ENCODE peak calls at places on chromosomes 5 and 9, in four cellular contexts. U, B, M and O are unnamed samples.

GRCh38 chr5:172173771-172174170 is 14.3 kb downstream of the STK10 start:
- DNase-seq in U (no peak), B (peak), M (peak), O (no peak)

GRCh38 chr5:61613679-61614078 is 281.6 kb downstream of the ZSWIM6 start:
- DNase-seq in U (no peak), B (no peak), M (no peak), O (no peak)

GRCh38 chr5:79938468-79938867 is 52.6 kb downstream of the MTX3 start:
- DNase-seq in U (no peak), B (no peak), M (no peak), O (no peak)

GRCh38 chr5:2579126-2579525 is 172.4 kb downstream of the IRX2 start:
- DNase-seq in U (no peak), B (no peak), M (no peak), O (no peak)

GRCh38 chr9:89529243-89530030 is 31.5 kb upstream of the SEMA4D start:
- DNase-seq in U (no peak), B (no peak), M (no peak), O (no peak)

GRCh38 chr9:123616707-123617106 is 260.7 kb downstream of the CRB2 start:
- DNase-seq in U (no peak), B (no peak), M (no peak), O (no peak)

GRCh38 chr9:77486968-77487367 is 161.2 kb downstream of the GNA14 start:
- DNase-seq in U (no peak), B (no peak), M (no peak), O (no peak)

GRCh38 chr5:52692039-52692438 is 95.7 kb upstream of the ITGA1 start:
- DNase-seq in U (no peak), B (no peak), M (no peak), O (no peak)

DNA sequence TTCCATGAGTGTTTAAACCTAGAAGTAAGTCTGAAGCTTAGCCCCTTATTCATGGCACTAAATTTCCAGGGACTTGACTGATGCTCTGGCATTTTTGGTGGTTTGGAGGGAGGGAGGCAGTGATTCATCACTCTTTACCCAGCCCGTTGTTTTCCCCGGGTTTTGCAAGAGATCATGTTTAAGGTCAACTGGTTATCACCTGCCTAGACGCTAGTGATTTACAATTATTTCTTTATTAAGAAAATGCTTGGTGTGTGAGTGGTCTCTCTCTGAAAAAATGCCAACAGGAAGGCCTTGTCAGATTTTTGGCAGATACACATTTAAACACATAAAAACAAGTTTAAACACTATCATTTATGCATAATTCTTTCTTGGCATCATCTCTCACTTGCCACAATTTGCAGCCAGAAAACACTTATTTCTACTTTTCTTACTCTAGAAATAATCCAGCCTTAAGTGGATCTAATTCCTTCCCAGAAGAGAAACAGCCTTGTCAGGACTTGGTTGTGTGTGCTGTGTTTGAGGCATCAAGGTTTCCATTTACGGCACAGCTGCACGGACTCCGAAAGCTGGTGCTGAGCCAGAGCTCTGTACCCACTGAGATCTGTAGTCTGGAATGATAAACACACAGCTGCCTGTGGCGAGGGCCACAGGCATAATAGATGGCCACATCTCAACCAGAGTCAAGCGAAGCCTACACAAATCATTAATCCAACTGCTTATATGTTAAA is 738.0 kb upstream of the ZNF608 start:
- DNase-seq in U (peak), B (no peak), M (no peak), O (peak)
- H3K27ac ChIP-seq in U (peak), B (no peak), M (no peak), O (peak)

GRCh38 chr5:58127132-58127485 is 332.8 kb downstream of the PLK2 start:
- DNase-seq in U (no peak), B (no peak), M (no peak), O (no peak)
- H3K27ac ChIP-seq in U (peak), B (no peak), M (no peak), O (no peak)

DNA sequence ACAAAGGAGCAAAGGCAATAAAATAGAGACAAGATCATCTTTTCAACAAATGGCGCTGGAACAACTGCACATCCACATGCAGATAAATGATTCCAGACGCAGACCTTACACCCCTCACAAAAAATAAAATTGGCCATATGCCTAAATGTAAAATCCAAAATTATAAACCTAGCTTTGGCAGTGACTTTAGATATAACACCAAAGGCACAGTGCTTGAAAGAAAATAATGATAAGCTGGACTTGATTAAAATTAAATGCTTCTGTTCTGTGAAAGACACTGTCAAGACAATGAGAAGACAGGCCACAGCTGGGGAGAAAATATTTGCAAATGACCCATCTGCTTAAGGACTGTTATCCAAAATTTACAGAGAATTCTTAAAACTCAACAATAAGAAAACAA is 10.0 kb downstream of the WNK2 start:
- DNase-seq in U (no peak), B (no peak), M (no peak), O (no peak)
- H3K27ac ChIP-seq in U (no peak), B (no peak), M (no peak), O (no peak)

DNA sequence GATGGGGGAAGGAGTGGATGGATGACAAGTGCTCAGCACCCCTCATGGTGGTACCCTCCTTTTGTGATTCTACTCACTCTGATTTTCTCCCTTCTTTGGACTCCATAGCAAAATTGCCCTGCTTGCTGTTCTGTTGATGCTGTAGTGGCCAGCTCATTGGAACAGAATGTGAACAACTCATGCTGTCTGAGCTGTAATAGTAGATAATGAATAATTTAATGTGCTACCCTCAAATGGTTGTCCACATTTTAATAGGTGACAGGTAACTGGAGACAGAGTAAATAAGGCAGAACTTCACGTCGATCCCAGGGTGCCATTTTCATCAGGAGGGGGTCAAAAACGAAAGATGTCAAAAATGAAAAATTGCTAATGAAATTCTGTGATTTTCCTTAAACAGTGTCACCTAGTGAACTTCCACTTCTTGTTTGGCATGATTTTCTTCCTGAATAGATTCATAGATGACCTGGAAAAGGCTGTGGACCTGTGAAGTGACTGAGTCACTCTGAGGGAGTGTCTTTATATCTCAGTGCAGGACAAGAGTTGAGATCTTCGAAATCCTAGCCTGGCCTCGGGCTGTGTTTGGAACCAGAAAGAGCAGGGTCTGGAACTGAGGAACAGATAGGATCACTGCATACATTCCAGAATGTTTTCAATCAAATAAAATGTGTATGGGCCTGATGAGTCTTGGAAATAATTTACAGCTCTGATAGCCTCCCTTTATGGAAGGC is 270.2 kb downstream of the PSAT1 start:
- DNase-seq in U (no peak), B (no peak), M (no peak), O (no peak)
- H3K27ac ChIP-seq in U (no peak), B (no peak), M (no peak), O (no peak)

GRCh38 chr5:59766394-59766793 is 127.1 kb downstream of the PDE4D start:
- DNase-seq in U (no peak), B (no peak), M (no peak), O (peak)
- H3K27ac ChIP-seq in U (no peak), B (no peak), M (no peak), O (no peak)

GRCh38 chr9:34124923-34125322 is 1.6 kb downstream of the DCAF12 start:
- DNase-seq in U (no peak), B (no peak), M (no peak), O (no peak)
- H3K27ac ChIP-seq in U (peak), B (peak), M (peak), O (no peak)

GRCh38 chr5:96242536-96242935 is 190.5 kb downstream of the PCSK1 start:
- DNase-seq in U (no peak), B (no peak), M (no peak), O (no peak)

GRCh38 chr5:96245401-96246091 is 187.5 kb downstream of the PCSK1 start:
- DNase-seq in U (no peak), B (no peak), M (no peak), O (no peak)

GRCh38 chr5:96243203-96243602 is 189.8 kb downstream of the PCSK1 start:
- DNase-seq in U (no peak), B (no peak), M (no peak), O (no peak)

GRCh38 chr5:96244696-96245095 is 188.4 kb downstream of the PCSK1 start:
- DNase-seq in U (no peak), B (no peak), M (no peak), O (no peak)

GRCh38 chr5:96243862-96244261 is 189.2 kb downstream of the PCSK1 start:
- DNase-seq in U (no peak), B (no peak), M (no peak), O (no peak)
- H3K27ac ChIP-seq in U (peak), B (no peak), M (no peak), O (no peak)

DNA sequence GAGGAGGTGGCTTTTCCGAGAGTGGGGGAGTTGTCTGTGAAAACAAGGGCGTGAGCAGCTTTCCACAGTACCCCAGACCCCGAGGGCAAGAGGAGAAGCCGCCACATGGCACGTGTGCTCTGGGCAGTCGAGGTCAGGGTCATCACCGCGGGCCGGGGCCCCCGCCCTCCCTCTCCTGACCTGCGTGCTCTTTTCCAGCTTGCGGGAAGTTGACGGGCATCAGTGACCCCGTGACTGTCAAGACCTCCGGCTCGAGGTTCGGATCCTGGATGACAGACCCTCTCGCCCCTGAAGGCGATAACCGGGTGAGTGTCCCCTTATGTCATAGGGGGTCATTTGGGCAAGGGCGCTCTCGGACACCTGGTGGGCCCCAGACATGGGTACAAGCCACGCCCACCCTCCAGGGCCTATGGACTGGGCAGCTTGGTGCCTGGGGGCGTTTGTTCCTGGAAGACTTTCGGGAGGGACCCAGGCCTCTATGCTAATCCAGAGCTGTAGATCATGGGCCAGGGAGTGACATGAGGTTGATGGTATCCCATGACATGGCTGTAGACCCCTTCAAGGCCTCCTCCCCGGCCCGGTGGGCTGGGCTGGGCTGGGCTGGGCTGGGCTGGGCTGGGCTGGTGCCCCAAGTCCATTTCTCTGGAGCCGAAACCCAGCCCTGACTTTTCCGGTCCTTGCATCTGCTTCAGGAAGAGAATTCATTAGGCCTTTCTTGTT is 19.2 kb downstream of the OLFM1 start:
- DNase-seq in U (no peak), B (no peak), M (no peak), O (no peak)
- H3K27ac ChIP-seq in U (no peak), B (no peak), M (no peak), O (no peak)

GRCh38 chr5:149419532-149420485 is 40.7 kb upstream of the IL17B start:
- DNase-seq in U (no peak), B (no peak), M (no peak), O (no peak)

GRCh38 chr5:149421372-149421685 is 42.2 kb upstream of the IL17B start:
- DNase-seq in U (no peak), B (no peak), M (no peak), O (no peak)

GRCh38 chr5:149421834-149422233 is 42.7 kb upstream of the IL17B start:
- DNase-seq in U (no peak), B (no peak), M (no peak), O (no peak)

GRCh38 chr5:149418910-149419531 is 39.9 kb upstream of the IL17B start:
- DNase-seq in U (no peak), B (no peak), M (no peak), O (no peak)

DNA sequence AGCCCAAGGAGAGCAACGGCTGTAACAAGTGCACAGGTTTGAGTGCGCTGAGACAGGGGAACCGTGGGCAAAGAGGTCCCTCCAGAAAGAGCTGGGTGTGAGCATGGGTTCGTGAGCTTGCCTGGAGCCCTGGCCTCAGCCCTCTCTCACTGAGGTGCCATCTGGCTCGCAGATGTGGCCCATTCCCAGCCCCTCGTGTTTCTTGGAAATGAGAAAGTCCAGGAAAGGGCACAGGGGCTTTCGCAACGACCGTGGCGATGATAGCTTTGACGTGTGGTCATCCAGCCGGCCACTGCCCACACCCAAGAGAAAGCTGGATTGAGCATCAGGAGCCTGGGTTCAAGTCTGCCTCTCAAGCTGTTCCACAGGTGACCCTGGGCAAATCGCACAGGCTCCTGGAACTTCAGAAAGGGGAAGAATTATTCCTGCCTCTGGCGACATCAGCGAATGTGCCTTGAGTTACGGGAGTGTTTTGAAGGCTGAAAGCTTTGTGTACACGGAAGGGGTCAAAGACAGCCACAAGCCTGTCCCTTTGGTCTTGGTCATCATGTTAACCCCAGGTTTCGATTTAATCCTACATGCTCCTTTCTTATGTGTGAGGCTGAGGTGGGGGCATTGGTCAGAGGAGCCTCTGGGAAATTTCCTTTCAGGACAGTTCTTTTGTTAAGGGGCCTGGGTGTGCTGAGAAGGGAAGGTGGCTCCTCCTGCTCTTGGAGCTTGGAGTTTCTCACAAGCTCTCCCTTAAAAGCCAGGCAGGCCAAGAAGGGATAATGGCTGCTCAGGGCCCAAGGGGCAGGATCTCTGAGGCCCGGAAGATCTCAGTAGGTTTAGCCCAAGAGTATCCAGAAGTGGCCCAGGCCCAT is 41.6 kb upstream of the IL17B start:
- DNase-seq in U (peak), B (no peak), M (no peak), O (no peak)
- H3K27ac ChIP-seq in U (peak), B (no peak), M (no peak), O (no peak)

GRCh38 chr5:173753307-173754168 is 134.6 kb upstream of the CPEB4 start:
- DNase-seq in U (no peak), B (no peak), M (no peak), O (no peak)
- H3K27ac ChIP-seq in U (no peak), B (no peak), M (no peak), O (no peak)